ENCODE peak calls at places on chromosomes 12 and 14, in nine cellular contexts. K is tibial nerve, H is tibial artery, F is upper lobe of left lung, U is Caco-2, J is H7, C is heart right ventricle, I is bronchial epithelial cell, S is lower lobe of right lung. L is an unnamed sample. For H3K36me3, the result is how much of the 10 kb centered on the place peaks cover.

GRCh38 chr12:70660620-70661219 is 23.5 kb upstream of the PTPRB start:
- DNase-seq in K (no peak), H (peak), F (peak), U (no peak), J (no peak), C (peak), I (peak), S (no peak), L (peak)

GRCh38 chr12:102408487-102409297 is 71.7 kb downstream of the IGF1 start:
- DNase-seq in K (no peak), H (no peak), F (no peak), U (no peak), J (no peak), C (no peak), I (no peak), S (no peak), L (no peak)

GRCh38 chr12:49296034-49296835 is 1.3 kb downstream of the PRPH start:
- DNase-seq in K (no peak), H (no peak), F (peak), U (peak), J (peak), C (peak), I (peak), S (peak), L (peak)

GRCh38 chr12:101855364-101855884 is 22.0 kb upstream of the DRAM1 start:
- DNase-seq in K (no peak), H (no peak), F (no peak), U (peak), J (no peak), C (no peak), I (peak), S (no peak), L (peak)

GRCh38 chr12:65308601-65309071 is 30.2 kb downstream of the MSRB3 start:
- DNase-seq in K (no peak), H (no peak), F (no peak), U (no peak), J (no peak), C (no peak), I (peak), S (no peak), L (no peak)

GRCh38 chr14:79342942-79343341 is 868.4 kb downstream of the DIO2 start:
- DNase-seq in K (no peak), H (no peak), F (no peak), U (peak), J (no peak), C (no peak), I (peak), S (no peak), L (no peak)

GRCh38 chr14:90805662-90806548 is 10.3 kb downstream of the TTC7B start:
- DNase-seq in K (no peak), H (no peak), F (no peak), U (no peak), J (no peak), C (no peak), I (no peak), S (no peak), L (no peak)

GRCh38 chr12:101647711-101648110 is 49.7 kb upstream of the CHPT1 start:
- DNase-seq in K (no peak), H (no peak), F (no peak), U (no peak), J (no peak), C (no peak), I (no peak), S (no peak), L (no peak)

GRCh38 chr14:23438130-23438893 is 2.9 kb upstream of the MYH7 start:
- DNase-seq in K (no peak), H (no peak), F (no peak), U (no peak), J (peak), C (peak), I (no peak), S (no peak), L (no peak)

GRCh38 chr14:96049932-96050331 is 10.8 kb downstream of the C14orf132 start:
- DNase-seq in K (no peak), H (no peak), F (no peak), U (no peak), J (no peak), C (no peak), I (no peak), S (no peak), L (no peak)

GRCh38 chr12:123069436-123070266 is 81.2 kb downstream of the PITPNM2 start:
- DNase-seq in K (no peak), H (no peak), F (no peak), U (no peak), J (no peak), C (no peak), I (no peak), S (no peak), L (peak)

GRCh38 chr12:85672436-85672835 is 163.8 kb downstream of the RASSF9 start:
- DNase-seq in K (no peak), H (no peak), F (no peak), U (no peak), J (no peak), C (no peak), I (no peak), S (no peak), L (no peak)

GRCh38 chr14:38762436-38762835 is 340.6 kb downstream of the SEC23A start:
- DNase-seq in K (no peak), H (no peak), F (no peak), U (no peak), J (no peak), C (no peak), I (no peak), S (no peak), L (no peak)

GRCh38 chr14:72588521-72588920 is 305.4 kb downstream of the DPF3 start:
- DNase-seq in K (no peak), H (no peak), F (no peak), U (no peak), J (no peak), C (no peak), I (no peak), S (no peak), L (no peak)

GRCh38 chr14:93160353-93160801 is 24.3 kb downstream of the MOAP1 start:
- DNase-seq in K (no peak), H (no peak), F (no peak), U (peak), J (peak), C (no peak), I (no peak), S (no peak), L (peak)

GRCh38 chr14:59481407-59482119 is 2.6 kb downstream of the L3HYPDH start:
- DNase-seq in K (no peak), H (no peak), F (no peak), U (no peak), J (no peak), C (no peak), I (peak), S (no peak), L (no peak)

GRCh38 chr12:53937596-53938275 is 895 bp upstream of the HOXC13 start:
- DNase-seq in K (no peak), H (no peak), F (no peak), U (no peak), J (peak), C (no peak), I (no peak), S (no peak), L (no peak)

GRCh38 chr14:105065280-105066228 is at the start of gene GPR132:
- DNase-seq in K (no peak), H (no peak), F (peak), U (no peak), J (no peak), C (no peak), I (peak), S (peak), L (peak)

GRCh38 chr12:123062682-123063426 is 82.4 kb downstream of the ARL6IP4 start:
- DNase-seq in K (no peak), H (peak), F (peak), U (no peak), J (no peak), C (peak), I (peak), S (peak), L (peak)

GRCh38 chr12:20629414-20630156 is 65.5 kb upstream of the SLCO1C1 start:
- DNase-seq in K (no peak), H (peak), F (no peak), U (peak), J (no peak), C (no peak), I (peak), S (no peak), L (peak)

GRCh38 chr12:45938566-45938965 is 51.8 kb downstream of the SCAF11 start:
- DNase-seq in K (no peak), H (no peak), F (no peak), U (no peak), J (no peak), C (no peak), I (no peak), S (no peak), L (no peak)

GRCh38 chr12:45928309-45928708 is 62.1 kb downstream of the SCAF11 start:
- DNase-seq in K (no peak), H (no peak), F (no peak), U (no peak), J (no peak), C (no peak), I (peak), S (no peak), L (no peak)

GRCh38 chr12:45930369-45930768 is 60.0 kb downstream of the SCAF11 start:
- DNase-seq in K (no peak), H (no peak), F (no peak), U (no peak), J (no peak), C (no peak), I (no peak), S (no peak), L (no peak)

GRCh38 chr12:45934956-45935355 is 55.4 kb downstream of the SCAF11 start:
- DNase-seq in K (no peak), H (no peak), F (no peak), U (no peak), J (no peak), C (no peak), I (no peak), S (no peak), L (no peak)

DNA sequence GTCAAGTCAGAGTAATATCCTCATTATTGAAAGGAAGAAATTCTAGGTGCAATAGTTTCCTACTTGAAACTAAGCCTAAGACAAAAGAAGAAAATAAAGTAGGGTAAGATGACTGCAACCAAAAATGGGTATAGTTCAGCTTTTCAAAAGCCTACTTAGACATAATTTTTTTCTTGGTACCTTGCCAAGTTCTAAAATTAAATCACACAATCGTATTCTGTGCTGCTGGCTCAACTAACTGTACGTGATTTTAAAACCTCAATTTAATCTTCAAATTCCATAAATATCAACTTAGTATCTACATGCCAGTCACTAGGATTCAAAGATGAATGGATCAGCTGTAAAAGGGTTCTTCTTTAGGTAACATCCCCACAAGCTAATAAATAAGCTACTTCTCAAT is 56.9 kb downstream of the SCAF11 start:
- DNase-seq in K (no peak), H (no peak), F (no peak), U (no peak), J (no peak), C (no peak), I (no peak), S (no peak), L (no peak)
- H3K36me3 ChIP-seq in K (under half), H (under half), F (under half), U (under half), J (under half), C (half or more), I (under half), S (half or more), L (under half)

DNA sequence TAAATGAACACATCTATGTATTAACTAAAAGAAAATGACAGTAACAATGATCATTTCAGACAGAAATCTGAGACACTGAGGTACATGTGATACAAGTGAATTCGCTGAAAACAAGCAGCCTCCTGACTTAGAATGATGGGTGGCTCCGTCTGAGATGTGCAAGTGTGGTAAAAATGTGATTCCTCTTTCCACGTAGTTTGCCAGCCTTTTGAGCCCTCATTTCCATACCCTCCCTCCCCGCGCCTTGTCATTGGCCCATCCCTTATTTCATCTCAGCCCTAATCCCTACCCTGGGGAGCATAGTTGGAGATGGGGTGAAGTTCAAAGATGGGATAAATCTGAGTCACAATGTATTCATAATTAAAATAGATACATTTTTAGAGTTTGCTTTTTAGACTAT is 107.8 kb downstream of the BMP4 start:
- DNase-seq in K (no peak), H (no peak), F (no peak), U (no peak), J (no peak), C (no peak), I (no peak), S (no peak), L (no peak)
- H3K36me3 ChIP-seq in K (under half), H (under half), F (under half), U (under half), J (under half), C (under half), I (under half), S (under half), L (under half)

GRCh38 chr12:58882796-58883195 is 37.5 kb downstream of the LRIG3 start:
- DNase-seq in K (no peak), H (no peak), F (no peak), U (no peak), J (peak), C (no peak), I (no peak), S (no peak), L (no peak)

GRCh38 chr12:58883576-58884334 is 36.5 kb downstream of the LRIG3 start:
- DNase-seq in K (no peak), H (no peak), F (no peak), U (no peak), J (no peak), C (no peak), I (no peak), S (no peak), L (no peak)

GRCh38 chr12:58887071-58887470 is 33.2 kb downstream of the LRIG3 start:
- DNase-seq in K (no peak), H (no peak), F (no peak), U (no peak), J (no peak), C (no peak), I (no peak), S (no peak), L (no peak)

GRCh38 chr12:58886474-58886873 is 33.8 kb downstream of the LRIG3 start:
- DNase-seq in K (no peak), H (no peak), F (no peak), U (no peak), J (no peak), C (no peak), I (no peak), S (no peak), L (no peak)

DNA sequence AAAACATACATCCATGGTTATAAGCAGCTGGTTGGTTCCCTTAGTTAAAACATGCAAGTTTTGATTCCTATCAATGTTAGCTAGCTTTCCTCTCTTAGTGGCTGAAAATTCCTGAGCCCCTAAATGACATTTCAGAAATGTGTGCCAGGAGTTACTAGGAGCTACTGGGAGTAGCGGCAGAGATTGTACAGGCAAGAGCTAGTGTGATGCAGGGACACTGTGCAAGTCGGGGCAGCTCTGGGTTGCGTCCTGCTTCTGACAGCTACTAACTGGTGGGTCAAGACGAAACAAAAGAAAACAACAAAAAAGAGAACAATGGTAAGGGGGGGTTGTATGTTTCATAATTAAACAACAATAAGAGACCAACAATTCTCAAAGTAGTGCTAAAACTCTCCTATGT is 35.4 kb downstream of the LRIG3 start:
- DNase-seq in K (no peak), H (no peak), F (no peak), U (no peak), J (no peak), C (no peak), I (peak), S (no peak), L (no peak)
- H3K36me3 ChIP-seq in K (under half), H (under half), F (under half), U (under half), J (under half), C (half or more), I (under half), S (half or more), L (under half)

DNA sequence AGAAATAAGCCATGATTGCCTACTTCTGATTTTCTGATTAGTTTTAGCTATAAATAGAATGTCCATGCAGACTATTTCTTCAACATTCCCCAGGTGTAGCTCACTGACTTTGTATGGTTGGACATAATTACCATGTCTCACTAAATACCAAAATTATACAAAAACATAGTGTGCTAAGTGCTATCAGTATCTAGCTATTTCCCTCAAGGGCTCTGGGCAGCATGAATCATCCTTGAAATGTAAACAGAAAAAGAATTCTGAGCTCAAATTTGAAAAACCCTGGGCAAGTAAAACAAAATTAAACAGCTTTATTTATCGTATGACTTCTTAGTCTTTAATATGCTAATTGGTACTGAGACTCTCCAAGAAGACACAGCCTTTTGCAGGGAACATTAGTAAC is 82.9 kb downstream of the SPATA7 start:
- DNase-seq in K (no peak), H (no peak), F (no peak), U (no peak), J (no peak), C (no peak), I (peak), S (no peak), L (no peak)
- H3K36me3 ChIP-seq in K (under half), H (half or more), F (under half), U (under half), J (under half), C (half or more), I (under half), S (half or more), L (under half)

GRCh38 chr14:61751475-61751989 is 10.7 kb upstream of the SNAPC1 start:
- DNase-seq in K (no peak), H (no peak), F (no peak), U (no peak), J (no peak), C (no peak), I (no peak), S (no peak), L (no peak)
- H3K36me3 ChIP-seq in K (under half), H (under half), F (under half), U (under half), J (under half), C (under half), I (under half), S (under half), L (under half)

GRCh38 chr14:101862177-101862576 is 100.7 kb downstream of the PPP2R5C start:
- DNase-seq in K (no peak), H (no peak), F (no peak), U (no peak), J (no peak), C (no peak), I (no peak), S (no peak), L (no peak)

GRCh38 chr14:101858791-101859537 is 97.5 kb downstream of the PPP2R5C start:
- DNase-seq in K (no peak), H (no peak), F (peak), U (no peak), J (no peak), C (no peak), I (peak), S (peak), L (no peak)

GRCh38 chr14:101861464-101861863 is 100.0 kb downstream of the PPP2R5C start:
- DNase-seq in K (no peak), H (no peak), F (no peak), U (no peak), J (no peak), C (no peak), I (no peak), S (no peak), L (no peak)

GRCh38 chr14:101859538-101859902 is 98.0 kb downstream of the PPP2R5C start:
- DNase-seq in K (no peak), H (no peak), F (no peak), U (no peak), J (no peak), C (no peak), I (no peak), S (no peak), L (no peak)

GRCh38 chr14:101859916-101860315 is 98.4 kb downstream of the PPP2R5C start:
- DNase-seq in K (no peak), H (no peak), F (no peak), U (no peak), J (no peak), C (no peak), I (no peak), S (no peak), L (no peak)
- H3K36me3 ChIP-seq in K (under half), H (under half), F (under half), U (under half), J (under half), C (under half), I (under half), S (under half), L (under half)

DNA sequence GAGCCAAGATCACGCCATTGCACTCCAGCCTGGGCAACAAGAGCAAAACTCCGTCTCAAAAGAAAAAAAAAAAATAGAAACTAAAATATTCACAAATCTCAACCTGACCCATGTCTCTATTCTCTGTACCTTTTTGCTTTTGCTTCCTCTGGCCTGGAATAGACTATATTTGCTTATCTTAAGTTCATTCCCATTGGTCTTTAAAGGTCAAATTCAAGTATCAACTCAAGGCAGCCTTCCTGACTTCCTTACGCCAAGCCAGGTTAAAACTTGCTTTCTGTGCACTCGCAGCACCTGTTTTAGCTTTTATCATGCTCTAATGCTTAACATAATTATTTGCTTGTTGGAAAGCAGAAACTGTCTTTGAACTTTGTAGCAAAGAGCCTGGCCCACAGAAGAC is 14.8 kb downstream of the PYM1 start:
- DNase-seq in K (no peak), H (no peak), F (no peak), U (no peak), J (no peak), C (no peak), I (no peak), S (no peak), L (no peak)
- H3K36me3 ChIP-seq in K (under half), H (under half), F (under half), U (under half), J (under half), C (under half), I (under half), S (under half), L (under half)

L was measured in hepatocyte.